ENCODE peak calls at places on chromosomes 3 and 15, in five cellular contexts. P is Peyer's patch, T is Karpas-422, A is GM23338, V is pancreas. H is an unnamed sample. For H3K4me1, the result is how much of the 10 kb centered on the place peaks cover.

GRCh38 chr3:174247671-174248070 is 611.5 kb upstream of the NAALADL2 start:
- DNase-seq in P (no peak), T (no peak), A (no peak), V (no peak), H (no peak)

GRCh38 chr3:72487946-72488735 is 360.1 kb downstream of the SHQ1 start:
- DNase-seq in P (no peak), T (no peak), A (peak), V (no peak), H (no peak)

GRCh38 chr3:10263549-10264363 is 15.5 kb downstream of the TATDN2 start:
- DNase-seq in P (peak), T (peak), A (peak), V (no peak), H (no peak)

GRCh38 chr3:78235841-78236240 is 1195.9 kb downstream of the ROBO2 start:
- DNase-seq in P (no peak), T (no peak), A (no peak), V (no peak), H (no peak)

GRCh38 chr3:67522081-67522480 is 132.3 kb downstream of the SUCLG2 start:
- DNase-seq in P (no peak), T (no peak), A (no peak), V (no peak), H (no peak)

GRCh38 chr15:48395532-48396011 is 64.3 kb downstream of the DUT start:
- DNase-seq in P (no peak), T (no peak), A (no peak), V (peak), H (peak)

GRCh38 chr3:150975096-150975991 is 2.8 kb upstream of the CLRN1 start:
- DNase-seq in P (no peak), T (no peak), A (no peak), V (no peak), H (no peak)

GRCh38 chr15:50542051-50542450 is 4.4 kb downstream of the USP50 start:
- DNase-seq in P (no peak), T (no peak), A (no peak), V (no peak), H (no peak)

GRCh38 chr15:84099181-84099580 is 136.4 kb upstream of the GOLGA6L4 start:
- DNase-seq in P (no peak), T (peak), A (no peak), V (no peak), H (peak)

GRCh38 chr3:101865751-101866509 is 16.6 kb downstream of the NFKBIZ start:
- DNase-seq in P (no peak), T (no peak), A (peak), V (peak), H (no peak)

GRCh38 chr15:40790723-40791122 is 16.2 kb upstream of the ZFYVE19 start:
- DNase-seq in P (no peak), T (no peak), A (no peak), V (no peak), H (no peak)

GRCh38 chr3:12579919-12580318 is 23.0 kb downstream of the MKRN2 start:
- DNase-seq in P (no peak), T (no peak), A (no peak), V (peak), H (no peak)

GRCh38 chr15:39616731-39617455 is 36.0 kb downstream of the THBS1 start:
- DNase-seq in P (no peak), T (no peak), A (no peak), V (no peak), H (no peak)

GRCh38 chr3:126212629-126213375 is 32.4 kb upstream of the ALDH1L1 start:
- DNase-seq in P (no peak), T (no peak), A (peak), V (peak), H (peak)

GRCh38 chr3:65497846-65498245 is 540.9 kb downstream of the MAGI1 start:
- DNase-seq in P (no peak), T (no peak), A (no peak), V (no peak), H (no peak)

GRCh38 chr15:80902298-80902801 is 87.3 kb downstream of the MESD start:
- DNase-seq in P (no peak), T (no peak), A (no peak), V (no peak), H (no peak)

GRCh38 chr15:69660114-69660513 is 207.5 kb downstream of the RPLP1 start:
- DNase-seq in P (no peak), T (no peak), A (no peak), V (no peak), H (no peak)

GRCh38 chr3:115927210-115927609 is 303.9 kb downstream of the GAP43 start:
- DNase-seq in P (no peak), T (no peak), A (no peak), V (no peak), H (no peak)

GRCh38 chr3:39524107-39524506 is 56.6 kb downstream of the MOBP start:
- DNase-seq in P (no peak), T (no peak), A (peak), V (no peak), H (no peak)

GRCh38 chr3:156899951-156900350 is 73.8 kb downstream of the LEKR1 start:
- DNase-seq in P (no peak), T (no peak), A (peak), V (no peak), H (no peak)

GRCh38 chr3:60017631-60018030 is 967.8 kb upstream of the CFAP20DC start:
- DNase-seq in P (peak), T (no peak), A (no peak), V (no peak), H (no peak)

GRCh38 chr15:82105458-82106205 is 59.8 kb upstream of the MEX3B start:
- DNase-seq in P (no peak), T (no peak), A (peak), V (peak), H (no peak)

GRCh38 chr15:57185507-57186074 is 190.7 kb upstream of the CGNL1 start:
- DNase-seq in P (no peak), T (no peak), A (no peak), V (no peak), H (no peak)

GRCh38 chr3:150251187-150251592 is 156.9 kb upstream of the TSC22D2 start:
- DNase-seq in P (no peak), T (no peak), A (peak), V (no peak), H (no peak)

DNA sequence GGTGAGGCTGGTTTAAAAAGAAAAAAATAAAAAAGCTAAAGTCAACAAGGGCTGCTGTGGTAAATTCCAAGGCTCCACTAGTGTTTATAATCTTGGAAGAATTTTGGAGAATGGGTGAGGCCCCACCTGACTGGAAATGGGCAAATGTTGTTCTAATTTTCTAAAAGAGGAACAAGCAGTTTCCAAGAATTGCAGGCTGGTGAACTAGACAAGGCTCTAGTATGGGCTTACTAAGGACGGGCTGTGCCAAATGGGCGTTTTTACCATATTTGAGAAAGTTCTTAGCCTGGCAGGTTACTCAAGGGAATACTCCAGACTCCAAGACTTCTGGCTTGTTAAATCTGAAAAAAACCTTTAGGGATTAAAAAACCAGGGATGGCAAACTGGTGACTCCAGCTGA is 67.0 kb upstream of the ABHD2 start:
- DNase-seq in P (no peak), T (no peak), A (no peak), V (no peak), H (no peak)
- H3K4me1 ChIP-seq in P (under half), T (under half), A (under half), V (under half), H (under half)

GRCh38 chr3:172564499-172564898 is 41.3 kb upstream of the TNFSF10 start:
- DNase-seq in P (no peak), T (no peak), A (no peak), V (no peak), H (no peak)
- H3K4me1 ChIP-seq in P (under half), T (under half), A (under half), V (under half), H (under half)

DNA sequence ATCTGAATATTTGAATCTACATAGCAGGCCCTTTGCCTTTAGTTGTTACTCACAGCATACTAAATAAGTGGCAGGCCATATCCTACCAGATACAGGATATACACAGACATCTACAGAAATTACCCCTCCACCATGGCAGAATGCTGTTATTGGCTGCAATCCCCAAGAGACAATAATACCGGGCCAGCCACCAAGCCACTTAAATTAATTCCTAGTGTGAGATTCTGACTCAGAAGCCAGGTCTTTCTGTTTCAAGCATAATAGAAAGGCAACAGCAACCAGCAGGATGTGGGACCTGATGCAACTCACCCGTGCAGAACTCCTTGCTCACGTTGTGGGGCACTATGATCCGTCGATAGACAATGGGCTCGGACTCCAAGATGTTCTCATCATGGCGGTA is 39.8 kb downstream of the CLK3 start:
- DNase-seq in P (no peak), T (no peak), A (no peak), V (no peak), H (no peak)
- H3K4me1 ChIP-seq in P (under half), T (under half), A (under half), V (under half), H (half or more)

GRCh38 chr15:60720493-60721231 is 241.7 kb upstream of the ICE2 start:
- DNase-seq in P (no peak), T (peak), A (no peak), V (peak), H (no peak)
- H3K4me1 ChIP-seq in P (under half), T (under half), A (under half), V (under half), H (under half)

GRCh38 chr3:99858461-99858860 is 40.8 kb downstream of the CMSS1 start:
- DNase-seq in P (no peak), T (no peak), A (no peak), V (no peak), H (no peak)

GRCh38 chr3:99855900-99856299 is 38.2 kb downstream of the CMSS1 start:
- DNase-seq in P (no peak), T (no peak), A (no peak), V (no peak), H (no peak)

GRCh38 chr3:99856437-99857220 is 39.0 kb downstream of the CMSS1 start:
- DNase-seq in P (no peak), T (no peak), A (no peak), V (no peak), H (no peak)

GRCh38 chr3:99854899-99855298 is 37.2 kb downstream of the CMSS1 start:
- DNase-seq in P (no peak), T (no peak), A (no peak), V (no peak), H (no peak)

GRCh38 chr3:99857278-99857677 is 39.6 kb downstream of the CMSS1 start:
- DNase-seq in P (no peak), T (no peak), A (no peak), V (no peak), H (no peak)
- H3K4me1 ChIP-seq in P (under half), T (under half), A (under half), V (under half), H (half or more)

GRCh38 chr3:192354687-192355086 is 372.7 kb downstream of the FGF12 start:
- DNase-seq in P (no peak), T (no peak), A (no peak), V (no peak), H (no peak)
- H3K4me1 ChIP-seq in P (under half), T (under half), A (under half), V (under half), H (under half)

DNA sequence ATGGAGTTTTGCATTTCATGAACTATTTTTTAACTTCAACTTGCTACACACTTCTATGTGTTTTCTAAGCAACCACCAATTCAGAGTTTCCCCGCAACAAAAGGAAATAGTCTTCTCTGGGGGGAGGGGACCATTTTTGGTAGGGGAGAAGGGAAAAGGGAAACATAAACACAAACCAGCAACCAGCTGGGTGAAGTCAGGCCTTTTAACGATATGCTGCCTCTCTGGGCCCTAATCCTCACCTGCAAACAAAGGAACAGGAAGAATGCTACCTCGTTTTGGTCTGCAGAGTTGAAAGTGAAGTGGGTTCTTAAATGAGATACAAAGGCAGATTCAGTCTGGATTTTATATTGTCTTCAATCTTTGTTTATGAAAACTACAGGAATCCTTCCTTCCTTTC is 35.0 kb upstream of the WNT5A start:
- DNase-seq in P (no peak), T (no peak), A (peak), V (no peak), H (no peak)
- H3K4me1 ChIP-seq in P (under half), T (under half), A (under half), V (under half), H (under half)

GRCh38 chr3:172519740-172520139 is 3.5 kb downstream of the TNFSF10 start:
- DNase-seq in P (no peak), T (no peak), A (no peak), V (no peak), H (no peak)

GRCh38 chr3:172519241-172519640 is 4.0 kb downstream of the TNFSF10 start:
- DNase-seq in P (no peak), T (no peak), A (no peak), V (no peak), H (no peak)

GRCh38 chr3:172522871-172523818 is at the start of gene TNFSF10:
- DNase-seq in P (peak), T (peak), A (peak), V (peak), H (peak)

GRCh38 chr3:172517859-172518466 is 5.3 kb downstream of the TNFSF10 start:
- DNase-seq in P (no peak), T (no peak), A (no peak), V (no peak), H (no peak)

DNA sequence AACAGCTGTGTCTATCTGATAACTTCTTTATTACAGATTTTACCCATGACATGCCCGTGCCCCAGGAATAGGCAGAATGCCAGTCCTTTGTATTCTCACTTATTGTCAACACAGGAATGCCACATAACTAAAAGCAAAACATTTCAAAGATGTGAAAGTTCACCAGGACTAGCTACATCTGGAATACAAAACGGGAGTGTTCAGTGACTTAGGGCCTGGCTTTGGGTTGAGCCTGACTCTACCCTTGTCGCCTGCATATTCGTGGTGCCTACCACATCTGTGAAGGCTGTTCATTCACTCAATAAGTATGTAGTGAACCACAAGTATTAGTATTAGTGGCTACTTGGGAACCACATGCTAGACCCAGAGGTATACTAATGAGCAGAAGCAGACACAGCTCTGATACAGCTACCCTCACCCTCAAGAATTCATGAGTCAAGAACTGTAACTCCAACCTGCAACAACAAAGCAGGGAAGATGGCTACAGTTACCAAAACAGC is 2.8 kb downstream of the TNFSF10 start:
- DNase-seq in P (no peak), T (no peak), A (no peak), V (no peak), H (no peak)
- H3K4me1 ChIP-seq in P (under half), T (under half), A (under half), V (half or more), H (half or more)

GRCh38 chr3:188184160-188184559 is 30.2 kb downstream of the LPP start:
- DNase-seq in P (no peak), T (peak), A (peak), V (no peak), H (no peak)
- H3K4me1 ChIP-seq in P (under half), T (under half), A (under half), V (under half), H (half or more)